ENCODE peak calls at places on chromosomes 1 and 21, in nine cellular contexts. L is Caco-2; G is colonic mucosa; I is CD8-positive, alpha-beta T cell; O is transverse colon; K is progenitor cell of endocrine pancreas; N is MCF 10A; R is GM13977; A is neural crest cell. T is an unnamed sample.

GRCh38 chr1:50109647-50110075 is 941 bp downstream of the ELAVL4 start:
- DNase-seq in L (no peak), G (no peak), I (peak), O (no peak), K (no peak), N (no peak), R (no peak), A (no peak), T (no peak)

GRCh38 chr1:109914587-109915240 is 4.1 kb downstream of the CSF1 start:
- DNase-seq in L (no peak), G (no peak), I (no peak), O (no peak), K (no peak), N (peak), R (no peak), A (no peak), T (no peak)

GRCh38 chr1:183195146-183195571 is 9.1 kb downstream of the LAMC2 start:
- DNase-seq in L (peak), G (peak), I (no peak), O (peak), K (no peak), N (peak), R (no peak), A (no peak), T (no peak)

GRCh38 chr1:13797397-13797796 is 97.4 kb downstream of the PRDM2 start:
- DNase-seq in L (no peak), G (no peak), I (no peak), O (no peak), K (no peak), N (no peak), R (no peak), A (no peak), T (no peak)

GRCh38 chr1:16175610-16176553 is 20.0 kb upstream of the EPHA2 start:
- DNase-seq in L (no peak), G (peak), I (no peak), O (peak), K (no peak), N (peak), R (no peak), A (no peak), T (no peak)

GRCh38 chr1:108504447-108504846 is 54.3 kb downstream of the NBPF6 start:
- DNase-seq in L (no peak), G (no peak), I (no peak), O (no peak), K (no peak), N (no peak), R (no peak), A (no peak), T (no peak)

GRCh38 chr1:100306735-100307313 is 40.8 kb downstream of the RTCA start:
- DNase-seq in L (no peak), G (no peak), I (no peak), O (no peak), K (no peak), N (no peak), R (no peak), A (no peak), T (no peak)

GRCh38 chr1:64405833-64406232 is 64.1 kb upstream of the CACHD1 start:
- DNase-seq in L (no peak), G (no peak), I (no peak), O (no peak), K (no peak), N (no peak), R (no peak), A (no peak), T (no peak)

GRCh38 chr1:61853545-61853944 is 111.3 kb downstream of the PATJ start:
- DNase-seq in L (no peak), G (no peak), I (no peak), O (no peak), K (no peak), N (no peak), R (no peak), A (no peak), T (no peak)

GRCh38 chr1:85366391-85366790 is 90.0 kb upstream of the BCL10 start:
- DNase-seq in L (no peak), G (no peak), I (no peak), O (no peak), K (no peak), N (peak), R (no peak), A (no peak), T (no peak)

GRCh38 chr1:168135116-168135981 is 1.4 kb downstream of the GPR161 start:
- DNase-seq in L (no peak), G (no peak), I (no peak), O (no peak), K (no peak), N (no peak), R (no peak), A (no peak), T (no peak)

GRCh38 chr1:23527366-23527765 is 3.7 kb downstream of the E2F2 start:
- DNase-seq in L (no peak), G (no peak), I (no peak), O (no peak), K (no peak), N (no peak), R (no peak), A (no peak), T (no peak)

GRCh38 chr1:207890136-207890738 is 20.7 kb downstream of the CD34 start:
- DNase-seq in L (no peak), G (no peak), I (no peak), O (peak), K (no peak), N (peak), R (no peak), A (no peak), T (no peak)

GRCh38 chr1:218573871-218574270 is 228.7 kb downstream of the TGFB2 start:
- DNase-seq in L (no peak), G (no peak), I (no peak), O (no peak), K (no peak), N (no peak), R (no peak), A (no peak), T (no peak)

GRCh38 chr1:8523641-8524206 is 205.8 kb downstream of the SLC45A1 start:
- DNase-seq in L (no peak), G (no peak), I (peak), O (no peak), K (no peak), N (no peak), R (no peak), A (no peak), T (no peak)

GRCh38 chr1:16122361-16122881 is 33.4 kb downstream of the EPHA2 start:
- DNase-seq in L (no peak), G (no peak), I (no peak), O (no peak), K (no peak), N (no peak), R (no peak), A (no peak), T (no peak)

GRCh38 chr1:66925558-66925910 is 744 bp downstream of the MIER1 start:
- DNase-seq in L (no peak), G (no peak), I (no peak), O (no peak), K (no peak), N (no peak), R (no peak), A (no peak), T (no peak)

DNA sequence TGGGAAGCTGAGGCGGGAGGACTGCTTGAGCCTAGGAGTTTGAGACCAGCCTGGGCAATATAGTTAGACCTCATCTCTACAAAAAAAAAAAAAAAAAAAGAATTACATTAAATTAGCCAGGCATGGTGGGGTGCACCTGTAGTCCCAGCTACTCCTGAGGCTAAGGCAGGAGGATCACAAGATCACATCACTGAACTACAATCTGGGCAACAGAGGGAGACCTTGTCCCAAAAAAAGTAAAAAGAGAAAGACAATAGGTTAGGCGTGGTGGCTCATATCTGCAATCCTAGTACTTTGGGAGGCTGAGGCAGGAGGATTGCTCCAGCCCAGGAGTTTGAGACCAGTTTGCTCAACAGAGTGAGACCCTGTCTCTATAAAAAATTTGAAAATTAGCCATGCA is 130.3 kb downstream of the TIAM1 start:
- DNase-seq in L (no peak), G (no peak), I (no peak), O (no peak), K (no peak), N (peak), R (no peak), A (no peak), T (no peak)
- TF ChIP-seq CTCF in L (no peak), G (no peak), I (peak), O (no peak), K (no peak), N (no peak), R (no peak), A (no peak), T (no peak)

GRCh38 chr1:193058529-193059281 is 455 bp downstream of the UCHL5 start:
- DNase-seq in L (peak), G (peak), I (peak), O (peak), K (peak), N (peak), R (peak), A (no peak), T (peak)

GRCh38 chr1:193060938-193061337 is 1.5 kb downstream of the RO60 start:
- DNase-seq in L (no peak), G (no peak), I (peak), O (no peak), K (no peak), N (peak), R (no peak), A (no peak), T (no peak)

GRCh38 chr1:193054169-193054675 is 4.9 kb downstream of the UCHL5 start:
- DNase-seq in L (no peak), G (no peak), I (no peak), O (no peak), K (no peak), N (no peak), R (no peak), A (no peak), T (no peak)

GRCh38 chr1:193062698-193063463 is 3.5 kb downstream of the RO60 start:
- DNase-seq in L (no peak), G (no peak), I (no peak), O (no peak), K (no peak), N (no peak), R (no peak), A (no peak), T (no peak)

GRCh38 chr1:193059282-193060225 is at the start of the genes RO60 and UCHL5:
- DNase-seq in L (peak), G (peak), I (peak), O (peak), K (peak), N (peak), R (peak), A (peak), T (peak)
- TF ChIP-seq CTCF in L (no peak), G (no peak), I (no peak), O (no peak), K (no peak), N (no peak), R (peak), A (no peak), T (no peak)

GRCh38 chr1:18200136-18200717 is 92.6 kb downstream of the IGSF21 start:
- DNase-seq in L (no peak), G (no peak), I (no peak), O (no peak), K (no peak), N (no peak), R (no peak), A (no peak), T (no peak)
- TF ChIP-seq CTCF in L (no peak), G (no peak), I (no peak), O (no peak), K (peak), N (no peak), R (no peak), A (no peak), T (no peak)

GRCh38 chr1:54053745-54054437 is 483 bp downstream of the TCEANC2 start:
- DNase-seq in L (no peak), G (no peak), I (peak), O (no peak), K (no peak), N (no peak), R (no peak), A (no peak), T (no peak)

GRCh38 chr1:54052470-54052933 is 502 bp downstream of the TMEM59 start:
- DNase-seq in L (peak), G (peak), I (peak), O (peak), K (peak), N (peak), R (peak), A (peak), T (peak)

GRCh38 chr1:54051936-54052469 is 1.0 kb downstream of the TMEM59 start:
- DNase-seq in L (no peak), G (peak), I (no peak), O (peak), K (no peak), N (peak), R (no peak), A (no peak), T (no peak)

GRCh38 chr1:54054438-54054749 is 986 bp downstream of the TCEANC2 start:
- DNase-seq in L (no peak), G (no peak), I (no peak), O (no peak), K (no peak), N (peak), R (peak), A (no peak), T (peak)

DNA sequence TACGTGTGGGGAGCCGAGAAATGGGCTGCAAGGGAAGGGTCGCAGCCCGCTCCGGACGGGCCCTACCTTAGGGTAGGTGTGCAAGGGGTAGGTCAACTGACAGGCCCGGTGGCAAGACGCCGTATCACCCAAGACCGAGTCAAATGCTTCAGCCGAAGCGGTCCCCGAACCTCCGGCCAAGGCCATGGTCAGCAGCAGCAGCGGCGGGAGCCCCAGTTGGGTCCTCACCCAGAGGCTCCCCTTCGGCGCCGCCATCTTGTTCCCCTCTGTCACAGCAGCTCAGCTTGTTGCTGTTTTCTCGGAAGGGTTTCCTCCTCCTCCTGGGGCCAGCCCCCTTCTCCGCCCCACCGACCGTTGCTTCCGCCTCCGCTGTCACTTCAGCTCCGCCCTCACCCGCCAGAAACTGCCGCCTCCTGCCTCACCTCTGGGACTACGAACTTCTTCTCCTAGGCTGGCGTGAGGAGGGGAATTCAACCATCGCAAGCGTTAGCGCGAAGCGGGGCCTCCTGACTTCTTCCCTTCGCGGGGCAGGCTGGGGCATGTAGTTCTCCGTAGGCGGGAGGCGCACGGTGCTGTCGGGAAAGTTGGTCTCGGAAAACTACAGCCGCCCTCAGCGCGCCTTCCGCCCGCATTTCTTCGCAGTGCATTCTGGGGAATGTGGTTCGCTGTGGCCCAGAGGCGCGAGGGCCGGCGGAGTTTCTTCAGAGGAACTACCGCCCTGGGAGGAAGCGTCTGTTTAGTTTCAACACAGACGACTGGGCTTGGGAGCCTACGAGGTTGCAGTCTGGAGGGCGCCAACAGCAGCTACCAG is at the start of the genes TCEANC2 and TMEM59:
- DNase-seq in L (peak), G (peak), I (peak), O (peak), K (peak), N (peak), R (peak), A (peak), T (peak)
- TF ChIP-seq CTCF in L (no peak), G (no peak), I (no peak), O (no peak), K (no peak), N (no peak), R (no peak), A (no peak), T (no peak)

GRCh38 chr1:205675247-205675646 is 5.1 kb downstream of the SLC45A3 start:
- DNase-seq in L (no peak), G (no peak), I (no peak), O (no peak), K (no peak), N (no peak), R (no peak), A (no peak), T (no peak)

GRCh38 chr1:205670143-205670431 is 10.2 kb downstream of the SLC45A3 start:
- DNase-seq in L (no peak), G (no peak), I (no peak), O (no peak), K (no peak), N (no peak), R (no peak), A (no peak), T (peak)

GRCh38 chr1:205670611-205671430 is 9.5 kb downstream of the SLC45A3 start:
- DNase-seq in L (peak), G (no peak), I (no peak), O (no peak), K (no peak), N (no peak), R (no peak), A (peak), T (peak)

GRCh38 chr1:205672929-205673328 is 7.4 kb downstream of the SLC45A3 start:
- DNase-seq in L (peak), G (no peak), I (no peak), O (no peak), K (no peak), N (no peak), R (no peak), A (no peak), T (no peak)

DNA sequence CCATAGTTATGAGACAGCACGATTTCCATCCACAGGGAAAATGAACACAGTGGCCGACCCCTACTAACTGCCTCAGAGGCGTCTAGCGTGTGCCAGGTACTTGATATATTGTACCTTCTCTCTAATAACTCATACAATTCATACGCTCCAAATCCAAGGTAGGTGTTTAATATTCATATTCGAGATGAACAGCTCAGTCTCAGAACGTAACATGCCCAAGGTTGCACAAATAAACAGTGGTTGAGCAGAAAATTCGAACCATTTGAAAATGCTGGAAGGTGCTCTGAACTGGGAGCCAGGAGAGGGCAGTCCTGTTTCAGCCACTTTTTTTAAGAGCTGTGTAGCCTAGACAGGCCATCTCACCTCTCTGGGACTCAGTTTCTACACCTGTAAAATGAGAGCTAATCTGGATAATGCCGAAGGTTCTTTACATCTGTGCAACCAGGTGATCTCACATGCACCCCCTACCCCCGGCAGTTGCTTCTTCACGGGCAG is 7.9 kb downstream of the SLC45A3 start:
- DNase-seq in L (no peak), G (no peak), I (no peak), O (no peak), K (no peak), N (no peak), R (no peak), A (no peak), T (no peak)
- TF ChIP-seq CTCF in L (no peak), G (peak), I (no peak), O (no peak), K (no peak), N (no peak), R (no peak), A (no peak), T (no peak)

DNA sequence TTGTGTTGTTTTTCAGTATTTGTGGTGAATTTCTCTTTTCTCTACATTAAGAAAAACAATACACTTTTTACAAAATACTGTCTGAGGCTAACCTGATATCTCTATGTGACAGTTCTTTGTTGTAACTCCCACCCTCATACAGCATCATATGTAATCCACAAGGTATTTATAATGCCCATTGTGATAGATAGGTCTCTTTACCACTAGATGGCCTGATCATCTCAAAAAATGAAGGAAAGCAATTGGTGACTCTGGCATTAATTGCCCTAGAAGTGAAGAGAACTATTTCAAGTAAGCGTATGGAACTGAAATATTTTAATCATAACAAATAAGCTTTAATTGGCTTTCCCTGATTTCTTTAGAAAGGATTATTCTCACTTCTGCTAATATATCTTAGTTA is 36.2 kb upstream of the HFM1 start:
- DNase-seq in L (no peak), G (no peak), I (no peak), O (no peak), K (no peak), N (peak), R (peak), A (no peak), T (no peak)
- TF ChIP-seq CTCF in L (no peak), G (no peak), I (no peak), O (no peak), K (no peak), N (peak), R (peak), A (peak), T (no peak)